ENCODE peak calls at places on chromosome X, in seven cellular contexts. F, H, P, Y, D, Q and G are unnamed samples.

GRCh38 chrX:96982159-96982558 is 98.5 kb downstream of the RPA4 start:
- DNase-seq in Y (no peak), H (no peak), F (no peak), Q (no peak), D (no peak), P (no peak), G (no peak)

GRCh38 chrX:76428243-76429130 is 977 bp downstream of the MAGEE1 start:
- DNase-seq in Q (no peak), F (no peak), P (no peak), H (no peak), Y (peak; percentile 1), D (no peak), G (peak; percentile 10)

GRCh38 chrX:74534569-74535038 is 79.8 kb downstream of the RLIM start:
- DNase-seq in P (no peak), D (no peak), H (no peak), Y (peak; percentile 38), Q (peak; percentile 47), F (no peak), G (no peak)

GRCh38 chrX:133056341-133056740 is 40.6 kb downstream of the USP26 start:
- DNase-seq in H (no peak), D (no peak), F (no peak), P (no peak), Y (no peak), Q (peak; percentile 69), G (no peak)

GRCh38 chrX:108297290-108297689 is 140.9 kb downstream of the COL4A6 start:
- DNase-seq in Y (no peak), F (no peak), H (no peak), D (no peak), P (no peak), Q (no peak), G (no peak)

GRCh38 chrX:30895331-30895730 is 6.3 kb upstream of the TAB3 start:
- DNase-seq in F (no peak), H (no peak), Y (no peak), D (no peak), P (no peak), Q (peak; percentile 50), G (no peak)

GRCh38 chrX:23052324-23052723 is 52.6 kb downstream of the DDX53 start:
- DNase-seq in Q (peak; percentile 27), Y (no peak), F (no peak), H (no peak), P (no peak), D (no peak), G (no peak)

GRCh38 chrX:136523770-136524169 is 8.2 kb upstream of the VGLL1 start:
- DNase-seq in D (no peak), F (no peak), P (no peak), H (no peak), Q (no peak), Y (no peak), G (no peak)

GRCh38 chrX:15814811-15815210 is 24.5 kb downstream of the ZRSR2 start:
- DNase-seq in H (no peak), F (no peak), D (no peak), P (no peak), Q (no peak), Y (no peak), G (no peak)

GRCh38 chrX:153361781-153362397 is 27.9 kb downstream of the ZNF275 start:
- DNase-seq in F (no peak), Y (peak; percentile 11), D (no peak), P (no peak), Q (no peak), H (no peak), G (no peak)
- H3K4me3 ChIP-seq in F (no peak overlapping the region), Y (no peak overlapping the region), D (no peak overlapping the region), P (no peak overlapping the region), Q (no peak overlapping the region), H (no peak overlapping the region), G (no peak overlapping the region)

GRCh38 chrX:100829730-100830129 is 9.5 kb downstream of the CSTF2 start:
- DNase-seq in Y (peak; percentile 10), F (no peak), Q (peak; percentile 73), D (no peak), P (no peak), H (no peak), G (no peak)

GRCh38 chrX:100831219-100831946 is 11.2 kb downstream of the CSTF2 start:
- DNase-seq in Q (no peak), F (no peak), H (no peak), P (no peak), Y (no peak), D (no peak), G (no peak)

GRCh38 chrX:100830143-100830542 is 10.0 kb downstream of the CSTF2 start:
- DNase-seq in D (no peak), H (no peak), Y (no peak), Q (no peak), P (no peak), F (no peak), G (no peak)

GRCh38 chrX:100830547-100830946 is 10.4 kb downstream of the CSTF2 start:
- DNase-seq in D (no peak), P (no peak), H (no peak), Q (no peak), Y (no peak), F (no peak), G (no peak)
- H3K4me3 ChIP-seq in D (no peak overlapping the region), P (no peak overlapping the region), H (no peak overlapping the region), Q (no peak overlapping the region), Y (no peak overlapping the region), F (no peak overlapping the region), G (no peak overlapping the region)

GRCh38 chrX:71492086-71493065 is 40.5 kb upstream of the OGT start:
- DNase-seq in Q (no peak), F (peak; percentile 56), H (no peak), Y (peak; percentile 43), P (peak; percentile 40), D (no peak), G (peak; percentile 84)

GRCh38 chrX:71496476-71496875 is 36.4 kb upstream of the OGT start:
- DNase-seq in P (no peak), D (no peak), F (no peak), Y (no peak), Q (no peak), H (no peak), G (no peak)

GRCh38 chrX:71489540-71489939 is 43.4 kb upstream of the OGT start:
- DNase-seq in H (no peak), D (peak; percentile 34), F (no peak), Y (no peak), Q (no peak), P (no peak), G (no peak)

GRCh38 chrX:71487814-71488213 is 45.1 kb upstream of the OGT start:
- DNase-seq in Y (no peak), P (no peak), Q (no peak), D (no peak), H (no peak), F (no peak), G (no peak)

DNA sequence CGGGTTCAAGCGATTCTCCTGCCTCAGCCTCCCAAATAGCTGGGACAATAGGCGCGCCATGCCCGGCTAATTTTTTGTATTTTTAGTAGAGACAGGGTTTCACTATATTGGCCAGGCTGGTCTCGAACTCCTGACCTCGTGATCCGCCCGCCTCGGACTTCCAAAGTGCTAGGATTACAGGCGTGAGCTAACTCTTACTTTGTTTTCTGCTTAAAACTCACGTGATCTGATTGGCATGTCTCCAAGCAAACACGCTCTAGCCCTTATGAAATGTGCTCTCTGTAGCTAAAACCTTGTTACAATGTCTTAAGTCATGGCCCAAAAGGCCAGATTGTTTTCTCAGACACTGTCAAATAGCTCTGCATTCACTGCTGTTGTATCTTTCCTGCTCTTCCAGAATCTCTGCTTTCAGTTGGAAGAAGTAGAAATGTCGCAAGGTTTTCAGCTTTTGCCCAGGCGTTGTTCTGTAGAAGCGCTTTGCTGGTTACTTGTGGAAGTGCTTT is 39.7 kb upstream of the OGT start:
- DNase-seq in H (no peak), F (no peak), P (peak; percentile 31), Y (no peak), Q (peak; percentile 30), D (no peak), G (peak; percentile 18)
- H3K4me3 ChIP-seq in H (peak overlapping the region; percentile 60), F (peak overlapping the region; percentile 73), P (no peak overlapping the region), Y (peak overlapping the region; percentile 80), Q (no peak overlapping the region), D (no peak overlapping the region), G (peak overlapping the region; percentile 58)

DNA sequence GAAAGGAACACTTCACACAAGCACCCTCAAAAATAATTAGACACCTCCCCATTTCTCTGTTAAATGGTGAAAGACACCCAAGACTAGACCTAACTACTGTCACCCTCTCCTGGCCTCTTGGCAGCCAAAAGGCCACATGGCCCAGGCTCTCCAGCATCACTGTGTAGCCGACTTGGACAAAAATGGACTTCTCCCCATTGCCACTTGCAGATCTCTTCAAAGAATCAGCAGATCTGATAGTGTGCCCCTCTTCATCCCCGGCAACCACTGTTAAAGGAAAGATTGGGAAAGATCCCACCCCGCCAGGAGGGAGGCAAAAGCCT is 2.0 kb downstream of the MID1IP1 start:
- DNase-seq in F (no peak), Y (peak; percentile 25), D (no peak), Q (peak; percentile 7), P (no peak), H (no peak), G (no peak)
- H3K4me3 ChIP-seq in F (peak overlapping the region; percentile 82), Y (peak overlapping the region; percentile 79), D (peak overlapping the region; percentile 72), Q (peak overlapping the region; percentile 63), P (no peak overlapping the region), H (peak overlapping the region; percentile 75), G (peak overlapping the region; percentile 51)

GRCh38 chrX:130110379-130111219 is at the start of gene ELF4:
- DNase-seq in F (peak; percentile 49), Q (peak; percentile 81), D (no peak), Y (peak; percentile 73), P (no peak), H (no peak), G (peak; percentile 83)

GRCh38 chrX:130109429-130110378 is 593 bp downstream of the ELF4 start:
- DNase-seq in F (no peak), P (no peak), H (no peak), Q (no peak), D (no peak), Y (peak; percentile 61), G (peak; percentile 68)

GRCh38 chrX:130111220-130111934 is 1.1 kb upstream of the ELF4 start:
- DNase-seq in H (no peak), D (no peak), F (no peak), P (no peak), Q (peak; percentile 79), Y (no peak), G (no peak)

GRCh38 chrX:130114141-130114561 is 3.9 kb upstream of the ELF4 start:
- DNase-seq in F (no peak), P (no peak), D (no peak), Q (peak; percentile 87), H (no peak), Y (no peak), G (no peak)

GRCh38 chrX:130111935-130112221 is 1.6 kb upstream of the ELF4 start:
- DNase-seq in D (no peak), Y (no peak), P (no peak), H (no peak), Q (no peak), F (no peak), G (no peak)
- H3K4me3 ChIP-seq in D (no peak overlapping the region), Y (no peak overlapping the region), P (no peak overlapping the region), H (no peak overlapping the region), Q (no peak overlapping the region), F (no peak overlapping the region), G (no peak overlapping the region)